ENCODE peak calls at places on chromosomes 2 and 18, in six cellular contexts. R is kidney, Y is IMR-90, L is mucosa of descending colon, K is AG04449, T is AG04450. P is an unnamed sample.

GRCh38 chr2:181894381-181894780 is 2.9 kb downstream of the ITPRID2 start:
- DNase-seq in L (no peak), Y (no peak), T (no peak), R (no peak), K (no peak), P (no peak)

GRCh38 chr2:138059967-138060635 is 95.8 kb downstream of the HNMT start:
- DNase-seq in T (no peak), K (no peak), L (no peak), R (peak; percentile 76), Y (peak; percentile 41), P (peak; percentile 65)

GRCh38 chr2:239436076-239436475 is 35.3 kb upstream of the HDAC4 start:
- DNase-seq in L (no peak), R (peak; percentile 47), T (no peak), Y (no peak), K (no peak), P (no peak)

GRCh38 chr18:56267334-56267733 is 371.1 kb downstream of the TXNL1 start:
- DNase-seq in T (no peak), K (no peak), Y (no peak), L (no peak), R (no peak), P (no peak)

GRCh38 chr2:230434677-230435324 is 18.8 kb downstream of the SP100 start:
- DNase-seq in R (no peak), L (no peak), K (no peak), T (no peak), Y (no peak), P (no peak)

GRCh38 chr2:85886585-85886984 is 2.2 kb downstream of the ST3GAL5 start:
- DNase-seq in R (peak; percentile 78), T (peak; percentile 90), K (peak; percentile 92), Y (peak; percentile 99), L (peak; percentile 37), P (peak; percentile 96)

GRCh38 chr2:74481961-74482800 is 617 bp downstream of the CCDC142 start:
- DNase-seq in K (no peak), L (no peak), T (no peak), Y (no peak), R (peak; percentile 84), P (peak; percentile 73)

GRCh38 chr2:201111096-201111495 is 4.9 kb upstream of the CFLAR start:
- DNase-seq in K (no peak), T (no peak), Y (peak; percentile 3), L (no peak), R (no peak), P (no peak)

GRCh38 chr2:106833248-106833647 is 52.7 kb downstream of the ST6GAL2 start:
- DNase-seq in Y (no peak), R (no peak), K (no peak), L (no peak), T (no peak), P (no peak)

GRCh38 chr2:209771474-209772292 is at the start of gene UNC80:
- DNase-seq in R (peak; percentile 82), K (no peak), L (peak; percentile 41), T (peak; percentile 4), Y (peak; percentile 36), P (peak; percentile 47)

GRCh38 chr2:194723446-194723845 is 933.6 kb upstream of the SLC39A10 start:
- DNase-seq in K (no peak), R (no peak), T (no peak), Y (no peak), L (no peak), P (no peak)

GRCh38 chr2:111945444-111946293 is 47.3 kb downstream of the MERTK start:
- DNase-seq in R (no peak), T (no peak), Y (no peak), L (peak; percentile 21), K (no peak), P (no peak)

GRCh38 chr18:22170421-22171262 is 1.3 kb downstream of the GATA6 start:
- DNase-seq in Y (peak; percentile 75), T (peak; percentile 24), L (peak; percentile 55), K (no peak), R (peak; percentile 86), P (peak; percentile 41)

GRCh38 chr18:54294274-54294673 is 25.0 kb downstream of the POLI start:
- DNase-seq in T (no peak), K (no peak), R (no peak), Y (no peak), L (no peak), P (no peak)

GRCh38 chr2:101817488-101817887 is 120.0 kb downstream of the MAP4K4 start:
- DNase-seq in K (no peak), L (no peak), Y (no peak), T (no peak), R (no peak), P (no peak)

GRCh38 chr2:3494984-3495666 is 24.2 kb downstream of the ADI1 start:
- DNase-seq in K (no peak), R (no peak), L (no peak), Y (no peak), T (no peak), P (no peak)

GRCh38 chr18:38576349-38576748 is 1010.8 kb upstream of the CELF4 start:
- DNase-seq in Y (no peak), T (no peak), R (no peak), K (no peak), L (no peak), P (no peak)

GRCh38 chr2:38728694-38729093 is 22.5 kb downstream of the SRSF7 start:
- DNase-seq in Y (no peak), R (no peak), L (no peak), K (no peak), T (no peak), P (no peak)

GRCh38 chr2:33746401-33746800 is 147.3 kb upstream of the FAM98A start:
- DNase-seq in Y (no peak), K (no peak), T (no peak), R (no peak), L (no peak), P (no peak)

GRCh38 chr2:116819355-116819754 is 995.1 kb upstream of the DDX18 start:
- DNase-seq in L (no peak), Y (no peak), K (no peak), R (no peak), T (no peak), P (no peak)

DNA sequence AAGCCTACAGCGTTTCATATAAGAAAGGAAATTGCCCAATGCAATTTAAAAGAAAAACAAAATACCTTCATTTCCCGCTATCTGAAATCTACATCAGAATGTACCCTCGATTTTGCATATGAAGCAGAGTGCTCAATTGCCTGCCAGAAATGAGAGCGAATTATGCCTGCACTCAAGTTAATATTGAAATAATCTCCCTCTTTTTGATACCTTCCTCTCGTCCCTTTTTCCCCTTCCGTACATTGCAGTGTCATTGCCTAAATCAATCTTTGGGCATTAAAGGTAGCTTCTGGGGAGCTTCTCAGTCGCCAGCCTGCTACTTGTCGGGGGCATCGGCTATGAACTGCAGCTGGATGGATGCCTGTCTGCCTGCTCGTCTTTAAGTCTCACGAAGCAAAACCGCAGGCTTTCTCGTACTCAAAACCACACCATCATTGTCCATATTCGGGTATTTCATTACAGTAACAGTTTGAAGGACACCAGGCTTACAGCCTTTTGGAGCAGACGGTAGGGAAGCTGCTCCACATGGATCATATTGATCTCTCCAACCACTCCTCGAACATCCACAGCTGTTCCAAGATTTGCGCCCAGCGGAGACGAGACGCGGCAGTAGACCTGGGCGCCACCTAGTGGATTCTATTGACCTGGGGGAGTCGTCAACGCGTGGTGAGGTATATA is 64.0 kb upstream of the HNRNPA3 start:
- DNase-seq in L (peak; percentile 90), T (no peak), Y (peak; percentile 66), K (no peak), R (peak; percentile 84), P (peak; percentile 73)
- H3K4me3 ChIP-seq in L (no peak overlapping the region), T (peak overlapping the region; percentile 61), Y (peak overlapping the region; percentile 71), K (peak overlapping the region; percentile 54), R (peak overlapping the region; percentile 75), P (peak overlapping the region; percentile 45)

GRCh38 chr2:25257931-25258771 is 83.6 kb downstream of the DNMT3A start:
- DNase-seq in L (no peak), K (no peak), R (no peak), Y (no peak), T (no peak), P (no peak)
- TF ChIP-seq CTCF in L (no peak), K (no peak), R (no peak), Y (no peak), T (peak; percentile 21), P (no peak)

GRCh38 chr2:175164235-175164634 is 3.8 kb downstream of the ATF2 start:
- DNase-seq in R (no peak), Y (no peak), K (no peak), T (no peak), L (no peak), P (no peak)

GRCh38 chr2:175167792-175168563 is at the start of gene ATF2:
- DNase-seq in T (peak; percentile 100), K (peak; percentile 99), L (peak; percentile 97), R (peak; percentile 100), Y (peak; percentile 100), P (peak; percentile 100)

GRCh38 chr2:175168564-175168945 is 552 bp upstream of the ATF2 start:
- DNase-seq in L (no peak), T (no peak), Y (no peak), K (no peak), R (no peak), P (no peak)

GRCh38 chr2:175167076-175167791 is 769 bp downstream of the ATF2 start:
- DNase-seq in Y (no peak), R (peak; percentile 67), L (peak; percentile 41), K (no peak), T (no peak), P (peak; percentile 21)

DNA sequence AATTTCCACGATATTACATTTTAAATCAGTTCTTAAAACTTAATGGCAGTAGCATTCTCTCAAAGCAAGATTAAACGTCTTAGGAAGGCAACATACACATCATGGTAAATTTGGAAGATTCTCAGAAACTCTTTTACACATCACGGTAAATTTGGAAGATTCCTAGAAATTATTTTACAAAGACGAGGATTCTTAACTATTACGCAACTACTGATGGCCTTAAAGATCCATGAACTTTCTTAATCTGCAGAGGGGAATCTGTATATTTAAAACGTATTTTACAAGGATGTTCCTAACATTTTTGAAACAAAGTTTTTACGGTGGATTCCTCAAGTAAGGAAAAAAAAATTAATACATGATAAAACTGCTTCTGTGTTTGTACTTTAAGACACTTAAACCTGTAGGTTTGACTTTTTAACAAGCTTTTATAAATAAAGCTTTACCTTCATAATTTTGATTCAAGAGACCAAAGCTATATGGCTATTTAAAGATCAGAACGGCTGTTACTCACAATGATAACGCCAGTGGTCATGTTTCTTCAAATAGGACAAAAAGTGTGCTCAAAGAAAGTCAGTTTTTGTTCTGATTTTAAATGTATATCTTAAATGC is 1.7 kb downstream of the ATF2 start:
- DNase-seq in R (no peak), Y (no peak), L (no peak), T (no peak), K (no peak), P (no peak)
- H3K4me3 ChIP-seq in R (peak overlapping the region; percentile 100), Y (no peak overlapping the region), L (no peak overlapping the region), T (peak overlapping the region; percentile 100), K (peak overlapping the region; percentile 100), P (peak overlapping the region; percentile 91)

DNA sequence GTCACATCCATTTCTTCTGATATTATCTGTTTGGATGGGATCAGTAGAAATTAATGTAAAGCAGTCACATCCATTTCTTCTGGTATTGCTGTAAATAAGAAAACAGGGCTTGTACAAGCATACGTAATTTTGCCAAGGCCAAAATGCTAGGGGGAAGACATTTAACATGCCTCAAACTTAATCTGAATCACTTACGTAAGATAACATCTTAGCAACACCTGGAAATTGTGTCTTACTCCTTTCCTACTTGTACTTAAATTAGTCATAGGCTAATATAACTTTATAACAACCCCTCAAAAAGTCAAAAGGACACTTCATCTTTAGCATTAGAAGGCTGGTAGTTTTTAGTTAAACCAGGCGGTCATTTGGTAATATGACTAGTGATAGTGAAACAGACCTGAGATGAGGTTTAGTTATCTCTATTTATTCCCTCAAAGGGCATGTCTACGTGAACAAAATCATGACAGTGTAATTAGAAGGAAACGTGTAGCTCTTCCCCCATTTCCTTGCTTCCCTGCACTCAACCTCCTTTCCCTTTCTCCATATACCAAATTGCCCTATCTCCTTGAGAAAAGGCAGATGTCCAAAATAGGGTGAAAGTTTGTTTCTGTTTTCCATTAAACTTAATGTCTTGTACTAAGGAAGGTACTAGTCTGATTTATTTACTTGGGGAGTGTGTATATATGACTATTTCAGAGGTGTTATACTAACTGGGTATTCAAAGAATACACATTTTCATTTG is 99.3 kb upstream of the FZD5 start:
- DNase-seq in Y (no peak), T (no peak), R (no peak), K (no peak), L (no peak), P (no peak)
- TF ChIP-seq CTCF in Y (no peak), T (no peak), R (no peak), K (no peak), L (no peak), P (no peak)